ENCODE peak calls at places on chromosomes 12 and 14, in six cellular contexts. One of them, this sample, is unnamed.
A peak's percentile ranks its signal among the peaks of the same experiment; 100 is the strongest.

GRCh38 chr12:64450711-64451486 is 1.0 kb upstream of the TBK1 start:
- DNase-seq in endothelial cell: peak; percentile 5
- DNase-seq in stimulated activated CD4-positive, alpha-beta T cell treated with anti-CD3 and anti-CD28 coated beads, Interleukin-1b, Interleukin-23, amount 100 ng/mL, for 1 hour: no peak
- DNase-seq in HEK293T: peak; percentile 13
- DNase-seq in RWPE1: peak; percentile 6
- DNase-seq in occipital lobe: peak; percentile 3
- DNase-seq in this sample: peak; percentile 15

GRCh38 chr14:103732868-103733626 is 17.4 kb downstream of the ZFYVE21 start:
- DNase-seq in endothelial cell: no peak
- DNase-seq in stimulated activated CD4-positive, alpha-beta T cell treated with anti-CD3 and anti-CD28 coated beads, Interleukin-1b, Interleukin-23, amount 100 ng/mL, for 1 hour: no peak
- DNase-seq in HEK293T: no peak
- DNase-seq in RWPE1: no peak
- DNase-seq in occipital lobe: no peak
- DNase-seq in this sample: no peak

GRCh38 chr12:32273063-32273521 is 126.3 kb upstream of the FGD4 start:
- DNase-seq in endothelial cell: no peak
- DNase-seq in stimulated activated CD4-positive, alpha-beta T cell treated with anti-CD3 and anti-CD28 coated beads, Interleukin-1b, Interleukin-23, amount 100 ng/mL, for 1 hour: no peak
- DNase-seq in HEK293T: no peak
- DNase-seq in RWPE1: no peak
- DNase-seq in occipital lobe: no peak
- DNase-seq in this sample: no peak

GRCh38 chr12:47223848-47224213 is 144.1 kb upstream of the AMIGO2 start:
- DNase-seq in endothelial cell: peak; percentile 12
- DNase-seq in stimulated activated CD4-positive, alpha-beta T cell treated with anti-CD3 and anti-CD28 coated beads, Interleukin-1b, Interleukin-23, amount 100 ng/mL, for 1 hour: no peak
- DNase-seq in HEK293T: no peak
- DNase-seq in RWPE1: no peak
- DNase-seq in occipital lobe: no peak
- DNase-seq in this sample: no peak

GRCh38 chr12:26869908-26870459 is 37.0 kb upstream of the ITPR2 start:
- DNase-seq in endothelial cell: no peak
- DNase-seq in stimulated activated CD4-positive, alpha-beta T cell treated with anti-CD3 and anti-CD28 coated beads, Interleukin-1b, Interleukin-23, amount 100 ng/mL, for 1 hour: no peak
- DNase-seq in HEK293T: no peak
- DNase-seq in RWPE1: no peak
- DNase-seq in occipital lobe: no peak
- DNase-seq in this sample: no peak

GRCh38 chr14:94161979-94162378 is 12.1 kb upstream of the PPP4R4 start:
- DNase-seq in endothelial cell: no peak
- DNase-seq in stimulated activated CD4-positive, alpha-beta T cell treated with anti-CD3 and anti-CD28 coated beads, Interleukin-1b, Interleukin-23, amount 100 ng/mL, for 1 hour: no peak
- DNase-seq in HEK293T: no peak
- DNase-seq in RWPE1: no peak
- DNase-seq in occipital lobe: no peak
- DNase-seq in this sample: no peak

GRCh38 chr14:70032447-70032846 is 153.2 kb downstream of the SMOC1 start:
- DNase-seq in endothelial cell: no peak
- DNase-seq in stimulated activated CD4-positive, alpha-beta T cell treated with anti-CD3 and anti-CD28 coated beads, Interleukin-1b, Interleukin-23, amount 100 ng/mL, for 1 hour: no peak
- DNase-seq in HEK293T: no peak
- DNase-seq in RWPE1: peak; percentile 65
- DNase-seq in occipital lobe: no peak
- DNase-seq in this sample: no peak

GRCh38 chr12:124292385-124292784 is 2.5 kb upstream of the RFLNA start:
- DNase-seq in endothelial cell: no peak
- DNase-seq in stimulated activated CD4-positive, alpha-beta T cell treated with anti-CD3 and anti-CD28 coated beads, Interleukin-1b, Interleukin-23, amount 100 ng/mL, for 1 hour: no peak
- DNase-seq in HEK293T: no peak
- DNase-seq in RWPE1: no peak
- DNase-seq in occipital lobe: no peak
- DNase-seq in this sample: no peak

GRCh38 chr14:23930742-23931141 is 22.8 kb upstream of the DHRS4 start:
- DNase-seq in endothelial cell: no peak
- DNase-seq in stimulated activated CD4-positive, alpha-beta T cell treated with anti-CD3 and anti-CD28 coated beads, Interleukin-1b, Interleukin-23, amount 100 ng/mL, for 1 hour: no peak
- DNase-seq in HEK293T: no peak
- DNase-seq in RWPE1: no peak
- DNase-seq in occipital lobe: no peak
- DNase-seq in this sample: no peak

GRCh38 chr14:47240755-47241437 is 434.5 kb downstream of the MDGA2 start:
- DNase-seq in endothelial cell: no peak
- DNase-seq in stimulated activated CD4-positive, alpha-beta T cell treated with anti-CD3 and anti-CD28 coated beads, Interleukin-1b, Interleukin-23, amount 100 ng/mL, for 1 hour: no peak
- DNase-seq in HEK293T: no peak
- DNase-seq in RWPE1: no peak
- DNase-seq in occipital lobe: no peak
- DNase-seq in this sample: no peak

GRCh38 chr12:95216704-95217376 is 427 bp downstream of the FGD6 start:
- DNase-seq in endothelial cell: no peak
- DNase-seq in stimulated activated CD4-positive, alpha-beta T cell treated with anti-CD3 and anti-CD28 coated beads, Interleukin-1b, Interleukin-23, amount 100 ng/mL, for 1 hour: no peak
- DNase-seq in HEK293T: no peak
- DNase-seq in RWPE1: peak; percentile 26
- DNase-seq in occipital lobe: no peak
- DNase-seq in this sample: no peak

GRCh38 chr12:22443379-22444316 is 100.7 kb downstream of the C2CD5 start:
- DNase-seq in endothelial cell: peak; percentile 58
- DNase-seq in stimulated activated CD4-positive, alpha-beta T cell treated with anti-CD3 and anti-CD28 coated beads, Interleukin-1b, Interleukin-23, amount 100 ng/mL, for 1 hour: peak; percentile 12
- DNase-seq in HEK293T: peak; percentile 78
- DNase-seq in RWPE1: peak; percentile 43
- DNase-seq in occipital lobe: peak; percentile 41
- DNase-seq in this sample: peak; percentile 78

GRCh38 chr12:23039834-23040233 is 414.9 kb downstream of the ETNK1 start:
- DNase-seq in endothelial cell: no peak
- DNase-seq in stimulated activated CD4-positive, alpha-beta T cell treated with anti-CD3 and anti-CD28 coated beads, Interleukin-1b, Interleukin-23, amount 100 ng/mL, for 1 hour: no peak
- DNase-seq in HEK293T: no peak
- DNase-seq in RWPE1: no peak
- DNase-seq in occipital lobe: no peak
- DNase-seq in this sample: no peak

GRCh38 chr14:99821519-99822165 is 28.4 kb downstream of the EML1 start:
- DNase-seq in endothelial cell: no peak
- DNase-seq in stimulated activated CD4-positive, alpha-beta T cell treated with anti-CD3 and anti-CD28 coated beads, Interleukin-1b, Interleukin-23, amount 100 ng/mL, for 1 hour: no peak
- DNase-seq in HEK293T: peak; percentile 39
- DNase-seq in RWPE1: no peak
- DNase-seq in occipital lobe: no peak
- DNase-seq in this sample: no peak

GRCh38 chr12:51238037-51238509 is 553 bp upstream of the DAZAP2 start:
- DNase-seq in endothelial cell: no peak
- DNase-seq in stimulated activated CD4-positive, alpha-beta T cell treated with anti-CD3 and anti-CD28 coated beads, Interleukin-1b, Interleukin-23, amount 100 ng/mL, for 1 hour: no peak
- DNase-seq in HEK293T: no peak
- DNase-seq in RWPE1: no peak
- DNase-seq in occipital lobe: no peak
- DNase-seq in this sample: no peak

GRCh38 chr12:89417246-89417977 is 65.1 kb upstream of the DUSP6 start:
- DNase-seq in endothelial cell: no peak
- DNase-seq in stimulated activated CD4-positive, alpha-beta T cell treated with anti-CD3 and anti-CD28 coated beads, Interleukin-1b, Interleukin-23, amount 100 ng/mL, for 1 hour: no peak
- DNase-seq in HEK293T: no peak
- DNase-seq in RWPE1: peak; percentile 14
- DNase-seq in occipital lobe: no peak
- DNase-seq in this sample: no peak

GRCh38 chr12:107118624-107119023 is 25.3 kb upstream of the CRY1 start:
- DNase-seq in endothelial cell: no peak
- DNase-seq in stimulated activated CD4-positive, alpha-beta T cell treated with anti-CD3 and anti-CD28 coated beads, Interleukin-1b, Interleukin-23, amount 100 ng/mL, for 1 hour: no peak
- DNase-seq in HEK293T: no peak
- DNase-seq in RWPE1: no peak
- DNase-seq in occipital lobe: no peak
- DNase-seq in this sample: no peak

GRCh38 chr12:71904629-71905028 is 34.0 kb upstream of the TPH2 start:
- DNase-seq in endothelial cell: no peak
- DNase-seq in stimulated activated CD4-positive, alpha-beta T cell treated with anti-CD3 and anti-CD28 coated beads, Interleukin-1b, Interleukin-23, amount 100 ng/mL, for 1 hour: no peak
- DNase-seq in HEK293T: no peak
- DNase-seq in RWPE1: no peak
- DNase-seq in occipital lobe: no peak
- DNase-seq in this sample: no peak

GRCh38 chr12:56477521-56478225 is 9.3 kb downstream of the SPRYD4 start:
- DNase-seq in endothelial cell: no peak
- DNase-seq in stimulated activated CD4-positive, alpha-beta T cell treated with anti-CD3 and anti-CD28 coated beads, Interleukin-1b, Interleukin-23, amount 100 ng/mL, for 1 hour: no peak
- DNase-seq in HEK293T: no peak
- DNase-seq in RWPE1: no peak
- DNase-seq in occipital lobe: no peak
- DNase-seq in this sample: no peak

GRCh38 chr12:3083949-3084348 is 6.8 kb downstream of the TSPAN9 start:
- DNase-seq in endothelial cell: no peak
- DNase-seq in stimulated activated CD4-positive, alpha-beta T cell treated with anti-CD3 and anti-CD28 coated beads, Interleukin-1b, Interleukin-23, amount 100 ng/mL, for 1 hour: no peak
- DNase-seq in HEK293T: no peak
- DNase-seq in RWPE1: no peak
- DNase-seq in occipital lobe: no peak
- DNase-seq in this sample: no peak

GRCh38 chr14:40393143-40393542 is 960.9 kb upstream of the FBXO33 start:
- DNase-seq in endothelial cell: no peak
- DNase-seq in stimulated activated CD4-positive, alpha-beta T cell treated with anti-CD3 and anti-CD28 coated beads, Interleukin-1b, Interleukin-23, amount 100 ng/mL, for 1 hour: no peak
- DNase-seq in HEK293T: no peak
- DNase-seq in RWPE1: peak; percentile 1
- DNase-seq in occipital lobe: no peak
- DNase-seq in this sample: no peak

GRCh38 chr14:23408307-23408630 is 196 bp upstream of the MYH6 start:
- DNase-seq in endothelial cell: no peak
- DNase-seq in stimulated activated CD4-positive, alpha-beta T cell treated with anti-CD3 and anti-CD28 coated beads, Interleukin-1b, Interleukin-23, amount 100 ng/mL, for 1 hour: no peak
- DNase-seq in HEK293T: no peak
- DNase-seq in RWPE1: no peak
- DNase-seq in occipital lobe: no peak
- DNase-seq in this sample: no peak

GRCh38 chr14:23361320-23361719 is 3.7 kb downstream of the EFS start:
- DNase-seq in endothelial cell: no peak
- DNase-seq in stimulated activated CD4-positive, alpha-beta T cell treated with anti-CD3 and anti-CD28 coated beads, Interleukin-1b, Interleukin-23, amount 100 ng/mL, for 1 hour: no peak
- DNase-seq in HEK293T: no peak
- DNase-seq in RWPE1: no peak
- DNase-seq in occipital lobe: no peak
- DNase-seq in this sample: peak; percentile 34

GRCh38 chr14:99996951-99997571 is 68.2 kb upstream of the EVL start:
- DNase-seq in endothelial cell: no peak
- DNase-seq in stimulated activated CD4-positive, alpha-beta T cell treated with anti-CD3 and anti-CD28 coated beads, Interleukin-1b, Interleukin-23, amount 100 ng/mL, for 1 hour: no peak
- DNase-seq in HEK293T: no peak
- DNase-seq in RWPE1: peak; percentile 51
- DNase-seq in occipital lobe: no peak
- DNase-seq in this sample: no peak

GRCh38 chr14:74392616-74393570 is 33.1 kb downstream of the SYNDIG1L start:
- DNase-seq in endothelial cell: no peak
- DNase-seq in stimulated activated CD4-positive, alpha-beta T cell treated with anti-CD3 and anti-CD28 coated beads, Interleukin-1b, Interleukin-23, amount 100 ng/mL, for 1 hour: no peak
- DNase-seq in HEK293T: no peak
- DNase-seq in RWPE1: no peak
- DNase-seq in occipital lobe: no peak
- DNase-seq in this sample: no peak

GRCh38 chr14:98647754-98648153 is 624.2 kb downstream of the BCL11B start:
- DNase-seq in endothelial cell: no peak
- DNase-seq in stimulated activated CD4-positive, alpha-beta T cell treated with anti-CD3 and anti-CD28 coated beads, Interleukin-1b, Interleukin-23, amount 100 ng/mL, for 1 hour: no peak
- DNase-seq in HEK293T: no peak
- DNase-seq in RWPE1: no peak
- DNase-seq in occipital lobe: no peak
- DNase-seq in this sample: no peak

GRCh38 chr14:33709286-33709685 is 241.6 kb downstream of the EGLN3 start:
- DNase-seq in endothelial cell: no peak
- DNase-seq in stimulated activated CD4-positive, alpha-beta T cell treated with anti-CD3 and anti-CD28 coated beads, Interleukin-1b, Interleukin-23, amount 100 ng/mL, for 1 hour: no peak
- DNase-seq in HEK293T: no peak
- DNase-seq in RWPE1: no peak
- DNase-seq in occipital lobe: no peak
- DNase-seq in this sample: no peak

This sample was measured in COLO829.